ENCODE peak calls at places on chromosomes 12 and 14, in four cellular contexts. One of them, this sample, is unnamed.

GRCh38 chr14:63573579-63573978 is 30.4 kb upstream of the PPP2R5E start:
- DNase-seq in GM12878: no peak
- DNase-seq in IMR-90: peak; percentile 35
- DNase-seq in K562: no peak
- DNase-seq in this sample: no peak

GRCh38 chr12:131816495-131816894 is 11.7 kb upstream of the MMP17 start:
- DNase-seq in GM12878: no peak
- DNase-seq in IMR-90: no peak
- DNase-seq in K562: no peak
- DNase-seq in this sample: no peak

GRCh38 chr12:47272412-47273190 is 192.8 kb upstream of the AMIGO2 start:
- DNase-seq in GM12878: no peak
- DNase-seq in IMR-90: no peak
- DNase-seq in K562: peak; percentile 80
- DNase-seq in this sample: no peak

GRCh38 chr12:40105265-40105514 is 691 bp downstream of the SLC2A13 start:
- DNase-seq in GM12878: no peak
- DNase-seq in IMR-90: no peak
- DNase-seq in K562: no peak
- DNase-seq in this sample: no peak

GRCh38 chr12:30624009-30624408 is 71.7 kb downstream of the IPO8 start:
- DNase-seq in GM12878: no peak
- DNase-seq in IMR-90: no peak
- DNase-seq in K562: no peak
- DNase-seq in this sample: no peak

GRCh38 chr12:93521225-93521854 is 51.1 kb upstream of the SOCS2 start:
- DNase-seq in GM12878: no peak
- DNase-seq in IMR-90: peak; percentile 19
- DNase-seq in K562: no peak
- DNase-seq in this sample: no peak

GRCh38 chr12:16606201-16606849 is 363 bp upstream of the LMO3 start:
- DNase-seq in GM12878: no peak
- DNase-seq in IMR-90: peak; percentile 27
- DNase-seq in K562: no peak
- DNase-seq in this sample: no peak

GRCh38 chr12:95107362-95107761 is 33.9 kb upstream of the NR2C1 start:
- DNase-seq in GM12878: no peak
- DNase-seq in IMR-90: no peak
- DNase-seq in K562: no peak
- DNase-seq in this sample: peak; percentile 34

GRCh38 chr14:76011959-76012802 is 26.6 kb downstream of the IFT43 start:
- DNase-seq in GM12878: no peak
- DNase-seq in IMR-90: peak; percentile 87
- DNase-seq in K562: no peak
- DNase-seq in this sample: no peak

GRCh38 chr12:70648191-70648590 is 11.0 kb upstream of the PTPRB start:
- DNase-seq in GM12878: no peak
- DNase-seq in IMR-90: peak; percentile 43
- DNase-seq in K562: no peak
- DNase-seq in this sample: no peak

GRCh38 chr12:39145175-39145999 is 240.0 kb upstream of the CPNE8 start:
- DNase-seq in GM12878: no peak
- DNase-seq in IMR-90: no peak
- DNase-seq in K562: no peak
- DNase-seq in this sample: peak; percentile 77

GRCh38 chr14:85399196-85399595 is 130.7 kb upstream of the FLRT2 start:
- DNase-seq in GM12878: no peak
- DNase-seq in IMR-90: no peak
- DNase-seq in K562: no peak
- DNase-seq in this sample: no peak

GRCh38 chr12:97557116-97557515 is 94.5 kb downstream of the RMST start:
- DNase-seq in GM12878: no peak
- DNase-seq in IMR-90: no peak
- DNase-seq in K562: no peak
- DNase-seq in this sample: no peak

GRCh38 chr14:59425322-59425945 is 39.7 kb downstream of the GPR135 start:
- DNase-seq in GM12878: no peak
- DNase-seq in IMR-90: peak; percentile 57
- DNase-seq in K562: no peak
- DNase-seq in this sample: no peak

GRCh38 chr12:79710707-79711483 is 20.1 kb upstream of the PAWR start:
- DNase-seq in GM12878: no peak
- DNase-seq in IMR-90: no peak
- DNase-seq in K562: no peak
- DNase-seq in this sample: no peak

GRCh38 chr12:57629897-57630471 is 3.0 kb downstream of the B4GALNT1 start:
- DNase-seq in GM12878: no peak
- DNase-seq in IMR-90: no peak
- DNase-seq in K562: no peak
- DNase-seq in this sample: no peak

GRCh38 chr14:92039073-92039719 is 663 bp downstream of the TRIP11 start:
- DNase-seq in GM12878: no peak
- DNase-seq in IMR-90: peak; percentile 70
- DNase-seq in K562: peak; percentile 56
- DNase-seq in this sample: peak; percentile 52

GRCh38 chr12:113184098-113184899 is 979 bp downstream of the DDX54 start:
- DNase-seq in GM12878: no peak
- DNase-seq in IMR-90: no peak
- DNase-seq in K562: no peak
- DNase-seq in this sample: no peak

GRCh38 chr12:40093512-40093911 is 12.4 kb downstream of the SLC2A13 start:
- DNase-seq in GM12878: no peak
- DNase-seq in IMR-90: no peak
- DNase-seq in K562: no peak
- DNase-seq in this sample: no peak

GRCh38 chr12:96501139-96501741 is 11.9 kb downstream of the CFAP54 start:
- DNase-seq in GM12878: peak; percentile 69
- DNase-seq in IMR-90: peak; percentile 61
- DNase-seq in K562: peak; percentile 53
- DNase-seq in this sample: peak; percentile 77

GRCh38 chr14:64818151-64818550 is 61.6 kb downstream of the SPTB start:
- DNase-seq in GM12878: no peak
- DNase-seq in IMR-90: no peak
- DNase-seq in K562: no peak
- DNase-seq in this sample: no peak

GRCh38 chr12:98513379-98514318 is 1.7 kb upstream of the TMPO start:
- DNase-seq in GM12878: no peak
- DNase-seq in IMR-90: no peak
- DNase-seq in K562: peak; percentile 66
- DNase-seq in this sample: no peak

GRCh38 chr12:98352218-98352811 is 163.1 kb upstream of the TMPO start:
- DNase-seq in GM12878: no peak
- DNase-seq in IMR-90: peak; percentile 91
- DNase-seq in K562: no peak
- DNase-seq in this sample: peak; percentile 85

GRCh38 chr14:29668201-29668600 is 259.4 kb downstream of the PRKD1 start:
- DNase-seq in GM12878: no peak
- DNase-seq in IMR-90: no peak
- DNase-seq in K562: no peak
- DNase-seq in this sample: no peak

GRCh38 chr12:121299662-121300061 is 3.2 kb upstream of the CAMKK2 start:
- DNase-seq in GM12878: no peak
- DNase-seq in IMR-90: no peak
- DNase-seq in K562: no peak
- DNase-seq in this sample: no peak

GRCh38 chr14:26323781-26324363 is 274.0 kb downstream of the NOVA1 start:
- DNase-seq in GM12878: no peak
- DNase-seq in IMR-90: no peak
- DNase-seq in K562: no peak
- DNase-seq in this sample: no peak
- TF ChIP-seq USF2 in GM12878: no peak
- TF ChIP-seq USF2 in IMR-90: no peak
- TF ChIP-seq USF2 in K562: no peak
- TF ChIP-seq USF2 in this sample: no peak

GRCh38 chr12:14840616-14841015 is 2.7 kb downstream of the ART4 start:
- DNase-seq in GM12878: no peak
- DNase-seq in IMR-90: no peak
- DNase-seq in K562: no peak
- DNase-seq in this sample: no peak
- H3K27ac ChIP-seq in GM12878: no peak overlapping the region
- H3K27ac ChIP-seq in IMR-90: no peak overlapping the region
- H3K27ac ChIP-seq in K562: no peak overlapping the region
- H3K27ac ChIP-seq in this sample: peak overlapping the region; percentile 80

GRCh38 chr12:105229446-105229845 is 6.5 kb downstream of the APPL2 start:
- DNase-seq in GM12878: no peak
- DNase-seq in IMR-90: peak; percentile 24
- DNase-seq in K562: peak; percentile 52
- DNase-seq in this sample: no peak

GRCh38 chr12:105226219-105226618 is 9.8 kb downstream of the APPL2 start:
- DNase-seq in GM12878: no peak
- DNase-seq in IMR-90: peak; percentile 97
- DNase-seq in K562: peak; percentile 20
- DNase-seq in this sample: no peak

GRCh38 chr12:105227879-105228278 is 8.1 kb downstream of the APPL2 start:
- DNase-seq in GM12878: no peak
- DNase-seq in IMR-90: peak; percentile 31
- DNase-seq in K562: no peak
- DNase-seq in this sample: no peak

GRCh38 chr12:105228966-105229365 is 7.0 kb downstream of the APPL2 start:
- DNase-seq in GM12878: no peak
- DNase-seq in IMR-90: no peak
- DNase-seq in K562: no peak
- DNase-seq in this sample: no peak

GRCh38 chr12:105228494-105228893 is 7.5 kb downstream of the APPL2 start:
- DNase-seq in GM12878: no peak
- DNase-seq in IMR-90: peak; percentile 80
- DNase-seq in K562: no peak
- DNase-seq in this sample: no peak
- TF ChIP-seq ELK1 in GM12878: no peak
- TF ChIP-seq ELK1 in IMR-90: no peak
- TF ChIP-seq ELK1 in K562: no peak
- TF ChIP-seq ELK1 in this sample: no peak

DNA sequence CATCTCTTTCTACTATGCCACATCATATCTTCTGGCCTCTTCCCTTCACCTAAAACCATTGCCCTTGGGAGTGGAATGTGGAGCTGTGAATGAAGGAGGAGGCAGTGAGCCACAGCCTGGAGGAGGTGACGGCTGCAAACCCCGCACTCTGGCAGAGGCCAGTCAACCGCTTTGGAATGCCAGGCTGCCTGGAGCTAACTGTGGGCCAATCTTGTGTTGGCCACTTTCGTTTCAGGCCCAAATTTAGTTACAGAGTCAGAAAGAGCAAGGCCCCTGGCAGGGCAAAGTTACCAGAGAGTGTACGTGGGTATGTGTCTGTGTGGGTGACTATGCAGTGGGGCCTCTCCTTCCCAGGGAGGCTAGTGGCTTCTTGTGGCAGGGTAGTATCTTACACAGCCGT is 40.1 kb downstream of the CACNA1C start:
- DNase-seq in GM12878: no peak
- DNase-seq in IMR-90: peak; percentile 36
- DNase-seq in K562: no peak
- DNase-seq in this sample: no peak
- TF ChIP-seq USF2 in GM12878: no peak
- TF ChIP-seq USF2 in IMR-90: no peak
- TF ChIP-seq USF2 in K562: no peak
- TF ChIP-seq USF2 in this sample: no peak

GRCh38 chr12:122516544-122517361 is 10.0 kb downstream of the RSRC2 start:
- DNase-seq in GM12878: no peak
- DNase-seq in IMR-90: no peak
- DNase-seq in K562: no peak
- DNase-seq in this sample: no peak
- H3K27ac ChIP-seq in GM12878: no peak overlapping the region
- H3K27ac ChIP-seq in IMR-90: no peak overlapping the region
- H3K27ac ChIP-seq in K562: no peak overlapping the region
- H3K27ac ChIP-seq in this sample: no peak overlapping the region

GRCh38 chr12:14219156-14219555 is 146.3 kb upstream of the ATF7IP start:
- DNase-seq in GM12878: no peak
- DNase-seq in IMR-90: no peak
- DNase-seq in K562: no peak
- DNase-seq in this sample: no peak
- TF ChIP-seq ELK1 in GM12878: no peak
- TF ChIP-seq ELK1 in IMR-90: no peak
- TF ChIP-seq ELK1 in K562: no peak
- TF ChIP-seq ELK1 in this sample: no peak

DNA sequence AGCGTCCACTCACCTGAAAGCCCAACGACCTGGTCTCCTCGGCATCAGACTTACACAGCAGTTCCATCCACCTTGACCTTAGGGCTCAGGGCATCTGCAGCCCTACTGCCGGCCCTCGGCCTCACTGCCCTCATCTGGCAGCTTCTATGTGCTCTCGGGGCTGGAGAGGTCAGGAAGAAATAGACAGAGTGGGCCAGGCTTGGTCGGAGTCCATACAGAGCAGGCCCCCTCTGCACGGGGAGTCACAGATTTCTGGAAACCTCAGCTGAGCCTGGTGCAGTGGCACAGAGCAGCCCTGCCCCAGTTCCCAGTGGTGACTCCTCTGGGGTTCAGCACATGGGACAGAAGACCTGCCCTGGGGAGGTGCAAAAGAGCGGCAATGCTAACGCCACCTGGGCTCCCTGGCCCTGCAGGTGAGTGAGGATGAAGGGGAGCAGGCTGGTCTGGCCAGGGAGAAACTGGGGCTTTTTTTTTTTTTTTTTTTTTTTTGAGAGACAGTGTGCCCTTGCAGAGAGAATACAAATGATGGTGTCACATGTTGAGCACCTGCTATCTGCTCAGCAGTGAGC is 190.1 kb upstream of the PRMT8 start:
- DNase-seq in GM12878: no peak
- DNase-seq in IMR-90: no peak
- DNase-seq in K562: no peak
- DNase-seq in this sample: no peak
- TF ChIP-seq USF2 in GM12878: no peak
- TF ChIP-seq USF2 in IMR-90: no peak
- TF ChIP-seq USF2 in K562: no peak
- TF ChIP-seq USF2 in this sample: no peak

DNA sequence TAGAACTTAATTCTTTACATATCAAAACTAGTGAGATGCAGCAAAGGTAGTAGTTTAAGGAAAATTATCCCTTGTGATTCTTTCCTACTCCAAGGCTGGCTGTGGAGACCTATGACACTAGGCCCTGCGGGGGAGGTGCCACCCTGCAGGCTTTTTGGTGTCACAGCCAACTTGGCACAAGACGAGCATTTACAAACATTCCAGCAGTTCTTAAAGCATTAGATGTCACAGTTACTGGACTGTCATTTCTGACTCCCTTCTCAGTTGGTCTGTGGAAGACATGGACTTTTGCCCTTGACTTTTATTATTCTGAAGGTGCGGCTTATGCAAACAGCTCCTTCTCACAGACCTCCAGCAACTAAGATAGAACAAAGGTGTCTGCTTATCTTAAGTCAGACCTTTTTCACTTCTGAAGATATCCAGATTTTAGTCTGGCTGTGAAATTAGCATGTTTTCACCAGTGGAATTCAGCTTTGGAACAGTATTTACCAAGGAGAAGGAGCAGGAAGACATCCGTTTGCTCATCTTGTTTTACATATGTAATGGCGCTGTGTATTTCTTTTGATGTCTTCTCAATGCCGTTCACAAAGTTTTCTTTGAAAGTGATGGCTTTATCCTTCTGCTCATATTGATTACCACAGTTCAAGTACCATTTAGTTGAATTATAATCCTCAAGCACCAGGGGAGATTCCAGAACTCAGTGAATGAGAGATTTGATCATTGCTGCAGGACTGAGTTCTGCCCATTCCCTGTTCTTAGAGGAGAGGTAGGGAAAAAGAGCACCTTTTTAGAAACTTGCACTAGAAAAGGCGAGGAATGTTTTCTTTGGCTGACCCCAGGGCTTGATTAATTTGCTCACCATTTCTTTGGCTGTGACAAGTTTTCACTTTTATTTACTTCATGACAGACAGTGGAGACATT is 17.9 kb downstream of the SRGAP1 start:
- DNase-seq in GM12878: no peak
- DNase-seq in IMR-90: no peak
- DNase-seq in K562: no peak
- DNase-seq in this sample: peak; percentile 96
- H3K27ac ChIP-seq in GM12878: no peak overlapping the region
- H3K27ac ChIP-seq in IMR-90: peak overlapping the region; percentile 40
- H3K27ac ChIP-seq in K562: no peak overlapping the region
- H3K27ac ChIP-seq in this sample: peak overlapping the region; percentile 95

This sample was measured in A549.